ENCODE peak calls at places on chromosomes 5 and 9, in four cellular contexts. One of them, this sample, is unnamed.

GRCh38 chr5:105638437-105638836 is 2032.3 kb downstream of the EFNA5 start:
- DNase-seq in T follicular helper cell: no peak
- DNase-seq in psoas muscle: no peak
- DNase-seq in RCC 7860: no peak
- DNase-seq in this sample: no peak

GRCh38 chr5:166358127-166358840 is 1933.2 kb upstream of the WWC1 start:
- DNase-seq in T follicular helper cell: no peak
- DNase-seq in psoas muscle: no peak
- DNase-seq in RCC 7860: no peak
- DNase-seq in this sample: no peak

GRCh38 chr9:136744747-136745146 is 2.0 kb upstream of the LCN10 start:
- DNase-seq in T follicular helper cell: no peak
- DNase-seq in psoas muscle: peak; percentile 9
- DNase-seq in RCC 7860: no peak
- DNase-seq in this sample: no peak

GRCh38 chr5:1757511-1757910 is 42.1 kb downstream of the MRPL36 start:
- DNase-seq in T follicular helper cell: no peak
- DNase-seq in psoas muscle: no peak
- DNase-seq in RCC 7860: no peak
- DNase-seq in this sample: no peak

GRCh38 chr5:127280494-127281220 is 9.9 kb upstream of the MEGF10 start:
- DNase-seq in T follicular helper cell: no peak
- DNase-seq in psoas muscle: no peak
- DNase-seq in RCC 7860: no peak
- DNase-seq in this sample: no peak

GRCh38 chr5:102271759-102272158 is 24.3 kb downstream of the SLCO4C1 start:
- DNase-seq in T follicular helper cell: no peak
- DNase-seq in psoas muscle: no peak
- DNase-seq in RCC 7860: no peak
- DNase-seq in this sample: no peak

GRCh38 chr5:135916638-135917263 is 21.1 kb upstream of the IL9 start:
- DNase-seq in T follicular helper cell: no peak
- DNase-seq in psoas muscle: no peak
- DNase-seq in RCC 7860: no peak
- DNase-seq in this sample: no peak

GRCh38 chr5:166594552-166594951 is 1696.9 kb upstream of the WWC1 start:
- DNase-seq in T follicular helper cell: no peak
- DNase-seq in psoas muscle: no peak
- DNase-seq in RCC 7860: no peak
- DNase-seq in this sample: no peak

GRCh38 chr9:4983541-4984165 is 1.4 kb upstream of the JAK2 start:
- DNase-seq in T follicular helper cell: no peak
- DNase-seq in psoas muscle: peak; percentile 12
- DNase-seq in RCC 7860: no peak
- DNase-seq in this sample: no peak

GRCh38 chr9:68685770-68686169 is 19.3 kb upstream of the PIP5K1B start:
- DNase-seq in T follicular helper cell: no peak
- DNase-seq in psoas muscle: no peak
- DNase-seq in RCC 7860: no peak
- DNase-seq in this sample: no peak

GRCh38 chr5:177611446-177612214 is 11.7 kb downstream of the B4GALT7 start:
- DNase-seq in T follicular helper cell: no peak
- DNase-seq in psoas muscle: no peak
- DNase-seq in RCC 7860: no peak
- DNase-seq in this sample: no peak

GRCh38 chr5:138986186-138986775 is 111.1 kb upstream of the LRRTM2 start:
- DNase-seq in T follicular helper cell: no peak
- DNase-seq in psoas muscle: no peak
- DNase-seq in RCC 7860: no peak
- DNase-seq in this sample: no peak

GRCh38 chr5:45847877-45848276 is 151.7 kb upstream of the HCN1 start:
- DNase-seq in T follicular helper cell: no peak
- DNase-seq in psoas muscle: no peak
- DNase-seq in RCC 7860: no peak
- DNase-seq in this sample: no peak

GRCh38 chr5:61205013-61205412 is 42.7 kb upstream of the SMIM15 start:
- DNase-seq in T follicular helper cell: no peak
- DNase-seq in psoas muscle: no peak
- DNase-seq in RCC 7860: no peak
- DNase-seq in this sample: no peak

GRCh38 chr9:92003308-92004044 is 53.4 kb upstream of the ROR2 start:
- DNase-seq in T follicular helper cell: no peak
- DNase-seq in psoas muscle: no peak
- DNase-seq in RCC 7860: no peak
- DNase-seq in this sample: no peak

GRCh38 chr9:134811673-134812668 is 68.6 kb upstream of the FCN2 start:
- DNase-seq in T follicular helper cell: no peak
- DNase-seq in psoas muscle: no peak
- DNase-seq in RCC 7860: peak; percentile 8
- DNase-seq in this sample: no peak

GRCh38 chr5:179345429-179346321 is at the start of gene ADAMTS2:
- DNase-seq in T follicular helper cell: no peak
- DNase-seq in psoas muscle: peak; percentile 80
- DNase-seq in RCC 7860: no peak
- DNase-seq in this sample: no peak

GRCh38 chr5:619444-619843 is 7.3 kb downstream of the CEP72 start:
- DNase-seq in T follicular helper cell: no peak
- DNase-seq in psoas muscle: no peak
- DNase-seq in RCC 7860: no peak
- DNase-seq in this sample: no peak

GRCh38 chr5:43602456-43602817 is 543 bp upstream of the NNT start:
- DNase-seq in T follicular helper cell: no peak
- DNase-seq in psoas muscle: no peak
- DNase-seq in RCC 7860: peak; percentile 53
- DNase-seq in this sample: no peak

GRCh38 chr5:119411935-119412623 is 40.2 kb upstream of the HSD17B4 start:
- DNase-seq in T follicular helper cell: peak; percentile 49
- DNase-seq in psoas muscle: peak; percentile 18
- DNase-seq in RCC 7860: peak; percentile 57
- DNase-seq in this sample: peak; percentile 38

GRCh38 chr5:5192681-5193080 is 52.6 kb downstream of the ADAMTS16 start:
- DNase-seq in T follicular helper cell: no peak
- DNase-seq in psoas muscle: no peak
- DNase-seq in RCC 7860: no peak
- DNase-seq in this sample: no peak

GRCh38 chr9:20550326-20550725 is 72.0 kb downstream of the MLLT3 start:
- DNase-seq in T follicular helper cell: no peak
- DNase-seq in psoas muscle: no peak
- DNase-seq in RCC 7860: peak; percentile 46
- DNase-seq in this sample: no peak

GRCh38 chr9:101165131-101165530 is 136.6 kb downstream of the PLPPR1 start:
- DNase-seq in T follicular helper cell: no peak
- DNase-seq in psoas muscle: no peak
- DNase-seq in RCC 7860: no peak
- DNase-seq in this sample: no peak

GRCh38 chr9:76564300-76564699 is 105.3 kb downstream of the GCNT1 start:
- DNase-seq in T follicular helper cell: no peak
- DNase-seq in psoas muscle: no peak
- DNase-seq in RCC 7860: peak; percentile 36
- DNase-seq in this sample: no peak

GRCh38 chr9:124914753-124915405 is 26.0 kb downstream of the GOLGA1 start:
- DNase-seq in T follicular helper cell: no peak
- DNase-seq in psoas muscle: no peak
- DNase-seq in RCC 7860: no peak
- DNase-seq in this sample: no peak

GRCh38 chr5:116810937-116811336 is 236.3 kb upstream of the SEMA6A start:
- DNase-seq in T follicular helper cell: no peak
- DNase-seq in psoas muscle: no peak
- DNase-seq in RCC 7860: no peak
- DNase-seq in this sample: no peak